ENCODE peak calls at places on chromosomes 4 and X, in ten cellular contexts. M, N, V, W, A, T, Q, O, C and I are unnamed samples.
A peak's percentile ranks its signal among the peaks of the same experiment; 100 is the strongest.

GRCh38 chr4:78205601-78206000 is 148.5 kb downstream of the FRAS1 start:
- DNase-seq in M (no peak), N (no peak), V (no peak), W (no peak), A (no peak), T (no peak), Q (no peak), O (no peak), C (no peak), I (no peak)

GRCh38 chr4:180751009-180751408 is 1492.2 kb upstream of the TENM3 start:
- DNase-seq in M (no peak), N (no peak), V (no peak), W (no peak), A (no peak), T (no peak), Q (no peak), O (no peak), C (no peak), I (no peak)

GRCh38 chr4:170978990-170979389 is 834.2 kb upstream of the GALNTL6 start:
- DNase-seq in M (no peak), N (no peak), V (no peak), W (no peak), A (no peak), T (no peak), Q (no peak), O (no peak), C (no peak), I (no peak)

GRCh38 chrX:12494400-12495138 is 296.6 kb upstream of the PRPS2 start:
- DNase-seq in M (no peak), N (no peak), V (no peak), W (no peak), A (peak; percentile 21), T (no peak), Q (no peak), O (no peak), C (no peak), I (no peak)

GRCh38 chrX:12685541-12685940 is 105.7 kb upstream of the PRPS2 start:
- DNase-seq in M (no peak), N (no peak), V (no peak), W (no peak), A (no peak), T (no peak), Q (no peak), O (no peak), C (no peak), I (no peak)

GRCh38 chr4:174521800-174522182 is 497 bp downstream of the HPGD start:
- DNase-seq in M (peak; percentile 16), N (no peak), V (peak; percentile 47), W (peak; percentile 74), A (no peak), T (no peak), Q (no peak), O (peak; percentile 54), C (peak; percentile 61), I (no peak)

GRCh38 chr4:91228659-91229058 is 1075.1 kb upstream of the GRID2 start:
- DNase-seq in M (no peak), N (no peak), V (no peak), W (no peak), A (no peak), T (no peak), Q (no peak), O (no peak), C (no peak), I (no peak)

GRCh38 chr4:116362603-116363002 is 722.8 kb downstream of the TRAM1L1 start:
- DNase-seq in M (no peak), N (no peak), V (no peak), W (no peak), A (no peak), T (no peak), Q (no peak), O (no peak), C (no peak), I (no peak)

GRCh38 chr4:176359590-176359989 is 39.8 kb downstream of the SPCS3 start:
- DNase-seq in M (no peak), N (no peak), V (no peak), W (no peak), A (no peak), T (no peak), Q (no peak), O (no peak), C (no peak), I (no peak)

GRCh38 chr4:150126880-150127236 is 48.6 kb downstream of the DCLK2 start:
- DNase-seq in M (no peak), N (no peak), V (no peak), W (no peak), A (no peak), T (no peak), Q (no peak), O (no peak), C (no peak), I (no peak)

GRCh38 chr4:171668403-171668802 is 144.8 kb upstream of the GALNTL6 start:
- DNase-seq in M (no peak), N (no peak), V (no peak), W (no peak), A (no peak), T (no peak), Q (no peak), O (no peak), C (no peak), I (no peak)

GRCh38 chr4:107757860-107758476 is 37.9 kb upstream of the PAPSS1 start:
- DNase-seq in M (no peak), N (peak; percentile 11), V (no peak), W (no peak), A (no peak), T (no peak), Q (no peak), O (no peak), C (no peak), I (no peak)

GRCh38 chrX:72685810-72686465 is 28.2 kb downstream of the PHKA1 start:
- DNase-seq in M (peak; percentile 30), N (no peak), V (no peak), W (no peak), A (no peak), T (no peak), Q (no peak), O (no peak), C (no peak), I (no peak)

GRCh38 chr4:15811703-15812325 is 33.7 kb downstream of the CD38 start:
- DNase-seq in M (no peak), N (no peak), V (no peak), W (no peak), A (no peak), T (no peak), Q (no peak), O (no peak), C (no peak), I (no peak)

GRCh38 chr4:1579834-1580686 is 104.1 kb downstream of the FAM53A start:
- DNase-seq in M (peak; percentile 83), N (peak; percentile 61), V (peak; percentile 86), W (peak; percentile 98), A (peak; percentile 89), T (peak; percentile 60), Q (peak; percentile 98), O (peak; percentile 93), C (peak; percentile 94), I (peak; percentile 75)
- TF ChIP-seq POLR2A in M (peak; percentile 27), N (peak; percentile 25), V (peak; percentile 29), W (no peak), A (peak; percentile 52), T (no peak), Q (no peak), O (no peak), C (no peak), I (peak; percentile 55)

GRCh38 chr4:104491826-104492771 is 2.6 kb downstream of the CXXC4 start:
- DNase-seq in M (peak; percentile 33), N (peak; percentile 4), V (no peak), W (no peak), A (no peak), T (no peak), Q (no peak), O (no peak), C (no peak), I (no peak)
- TF ChIP-seq POLR2A in M (peak; percentile 29), N (no peak), V (no peak), W (no peak), A (no peak), T (peak; percentile 44), Q (no peak), O (no peak), C (no peak), I (no peak)

GRCh38 chr4:112511294-112512118 is 4.5 kb downstream of the NEUROG2 start:
- DNase-seq in M (no peak), N (no peak), V (no peak), W (no peak), A (no peak), T (no peak), Q (no peak), O (no peak), C (no peak), I (no peak)
- TF ChIP-seq POLR2A in M (no peak), N (no peak), V (no peak), W (no peak), A (no peak), T (no peak), Q (no peak), O (no peak), C (no peak), I (no peak)

DNA sequence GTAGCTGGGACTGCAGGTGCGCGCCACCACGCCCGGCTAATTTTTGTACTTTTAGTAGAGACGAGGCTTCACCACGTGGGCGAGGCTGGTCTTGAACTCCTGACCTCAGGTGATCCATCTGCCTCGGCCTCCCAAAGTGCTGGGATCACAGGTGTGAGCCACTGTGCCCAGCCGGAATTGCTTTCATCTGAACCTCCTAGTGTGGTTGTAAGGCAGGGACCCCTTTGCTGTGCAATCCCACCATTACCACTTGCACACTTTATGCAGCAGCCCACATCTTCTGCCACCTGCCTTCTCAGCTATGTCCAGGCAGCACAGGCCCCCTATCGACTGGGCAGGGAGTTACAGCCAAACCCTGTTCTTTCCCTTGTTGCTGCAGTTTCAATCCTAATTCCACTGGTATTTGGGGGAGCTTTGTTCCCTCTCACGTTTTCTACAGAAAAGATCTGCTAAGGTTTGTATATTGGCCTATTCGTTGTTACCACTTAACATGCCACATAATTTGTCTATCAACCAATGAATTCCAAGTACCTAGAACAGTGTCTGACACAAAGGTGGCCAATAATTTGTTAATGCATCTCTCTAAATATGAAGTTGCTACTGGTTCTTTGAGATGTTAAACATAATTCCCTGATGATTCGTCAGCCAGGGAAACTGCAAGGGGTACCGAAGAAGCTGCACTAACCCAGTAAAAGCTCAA is 6.5 kb downstream of the RPL39 start:
- DNase-seq in M (peak; percentile 30), N (peak; percentile 26), V (no peak), W (peak; percentile 77), A (no peak), T (no peak), Q (no peak), O (peak; percentile 44), C (peak; percentile 52), I (no peak)
- TF ChIP-seq POLR2A in M (no peak), N (no peak), V (no peak), W (no peak), A (no peak), T (peak; percentile 54), Q (no peak), O (no peak), C (no peak), I (no peak)